ENCODE peak calls at places on chromosomes 6 and 20, in seven cellular contexts. One of them, this sample, is unnamed.

GRCh38 chr6:2630362-2630761 is 120.4 kb downstream of the MYLK4 start:
- DNase-seq in HepG2: peak; percentile 79
- DNase-seq in SK-N-SH: no peak
- DNase-seq in K562: no peak
- DNase-seq in H1: no peak
- DNase-seq in HCT116: peak; percentile 97
- DNase-seq in GM12878: no peak
- DNase-seq in this sample: no peak

GRCh38 chr6:151216812-151217211 is 23.0 kb upstream of the AKAP12 start:
- DNase-seq in HepG2: no peak
- DNase-seq in SK-N-SH: no peak
- DNase-seq in K562: no peak
- DNase-seq in H1: no peak
- DNase-seq in HCT116: no peak
- DNase-seq in GM12878: no peak
- DNase-seq in this sample: no peak

GRCh38 chr6:167137881-167138280 is 15.0 kb downstream of the CCR6 start:
- DNase-seq in HepG2: no peak
- DNase-seq in SK-N-SH: no peak
- DNase-seq in K562: no peak
- DNase-seq in H1: no peak
- DNase-seq in HCT116: no peak
- DNase-seq in GM12878: no peak
- DNase-seq in this sample: no peak

GRCh38 chr6:36122495-36123269 is 7.6 kb upstream of the MAPK13 start:
- DNase-seq in HepG2: no peak
- DNase-seq in SK-N-SH: no peak
- DNase-seq in K562: no peak
- DNase-seq in H1: no peak
- DNase-seq in HCT116: no peak
- DNase-seq in GM12878: no peak
- DNase-seq in this sample: no peak

GRCh38 chr6:28258877-28259777 is at the start of gene NKAPL:
- DNase-seq in HepG2: no peak
- DNase-seq in SK-N-SH: no peak
- DNase-seq in K562: no peak
- DNase-seq in H1: no peak
- DNase-seq in HCT116: no peak
- DNase-seq in GM12878: no peak
- DNase-seq in this sample: no peak

GRCh38 chr6:109472132-109472995 is 10.7 kb downstream of the ZBTB24 start:
- DNase-seq in HepG2: no peak
- DNase-seq in SK-N-SH: no peak
- DNase-seq in K562: no peak
- DNase-seq in H1: no peak
- DNase-seq in HCT116: no peak
- DNase-seq in GM12878: no peak
- DNase-seq in this sample: no peak

GRCh38 chr6:134295953-134296553 is 21.9 kb downstream of the SGK1 start:
- DNase-seq in HepG2: peak; percentile 54
- DNase-seq in SK-N-SH: no peak
- DNase-seq in K562: peak; percentile 87
- DNase-seq in H1: no peak
- DNase-seq in HCT116: peak; percentile 12
- DNase-seq in GM12878: no peak
- DNase-seq in this sample: peak; percentile 27

GRCh38 chr20:30963591-30963990 is 293.9 kb upstream of the DEFB115 start:
- DNase-seq in HepG2: no peak
- DNase-seq in SK-N-SH: no peak
- DNase-seq in K562: no peak
- DNase-seq in H1: no peak
- DNase-seq in HCT116: no peak
- DNase-seq in GM12878: no peak
- DNase-seq in this sample: no peak

GRCh38 chr20:47524385-47524784 is 22.7 kb downstream of the NCOA3 start:
- DNase-seq in HepG2: no peak
- DNase-seq in SK-N-SH: no peak
- DNase-seq in K562: peak; percentile 23
- DNase-seq in H1: no peak
- DNase-seq in HCT116: no peak
- DNase-seq in GM12878: no peak
- DNase-seq in this sample: no peak

GRCh38 chr6:16106991-16107787 is 21.7 kb upstream of the MYLIP start:
- DNase-seq in HepG2: no peak
- DNase-seq in SK-N-SH: no peak
- DNase-seq in K562: no peak
- DNase-seq in H1: no peak
- DNase-seq in HCT116: no peak
- DNase-seq in GM12878: no peak
- DNase-seq in this sample: peak; percentile 29

GRCh38 chr6:128158496-128158895 is 257.6 kb upstream of the THEMIS start:
- DNase-seq in HepG2: no peak
- DNase-seq in SK-N-SH: no peak
- DNase-seq in K562: no peak
- DNase-seq in H1: no peak
- DNase-seq in HCT116: no peak
- DNase-seq in GM12878: no peak
- DNase-seq in this sample: no peak

DNA sequence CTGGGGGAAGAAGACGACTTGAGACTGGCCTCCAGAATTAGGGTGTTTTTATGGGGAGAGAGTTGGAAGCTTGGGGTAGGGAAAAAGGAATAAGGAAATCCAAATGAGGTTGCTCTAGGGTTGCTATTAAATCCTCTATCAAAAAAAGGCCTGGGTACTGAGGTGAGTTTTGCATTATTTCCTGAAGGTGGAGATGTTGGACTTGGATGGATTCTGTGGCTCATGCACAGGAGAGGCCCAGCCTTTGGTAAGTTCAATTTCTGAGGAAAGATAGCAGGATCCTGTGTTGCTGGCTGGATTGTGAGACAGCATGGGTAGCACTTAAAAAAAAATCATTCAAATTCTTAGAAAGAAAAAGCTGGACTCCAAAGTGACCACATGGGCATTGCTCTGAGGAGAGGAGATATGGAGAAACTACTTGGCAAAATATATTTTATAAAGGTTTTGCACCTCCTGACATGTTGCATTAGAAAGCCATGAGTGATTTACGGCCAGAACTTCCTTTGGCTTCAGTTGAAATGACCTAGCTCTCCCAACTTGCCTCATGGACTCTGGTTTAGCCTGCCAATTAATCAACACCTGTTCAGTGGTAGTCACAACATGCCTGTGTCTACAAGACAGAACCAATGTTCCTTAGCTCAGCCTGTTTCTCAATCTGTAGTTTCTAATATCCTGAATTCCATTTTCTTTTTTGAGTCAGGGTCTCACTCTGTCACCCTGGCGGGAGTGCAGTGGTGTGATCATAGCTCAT is 152.1 kb upstream of the RALGAPA2 start:
- DNase-seq in HepG2: peak; percentile 76
- DNase-seq in SK-N-SH: no peak
- DNase-seq in K562: peak; percentile 17
- DNase-seq in H1: no peak
- DNase-seq in HCT116: no peak
- DNase-seq in GM12878: no peak
- DNase-seq in this sample: peak; percentile 72
- TF ChIP-seq JUND in HepG2: no peak
- TF ChIP-seq JUND in SK-N-SH: no peak
- TF ChIP-seq JUND in K562: no peak
- TF ChIP-seq JUND in H1: no peak
- TF ChIP-seq JUND in HCT116: no peak
- TF ChIP-seq JUND in GM12878: no peak
- TF ChIP-seq JUND in this sample: no peak

GRCh38 chr6:121437861-121438651 is 2.6 kb downstream of the GJA1 start:
- DNase-seq in HepG2: no peak
- DNase-seq in SK-N-SH: no peak
- DNase-seq in K562: no peak
- DNase-seq in H1: no peak
- DNase-seq in HCT116: no peak
- DNase-seq in GM12878: no peak
- DNase-seq in this sample: peak; percentile 3

GRCh38 chr6:121443953-121444590 is 8.6 kb downstream of the GJA1 start:
- DNase-seq in HepG2: no peak
- DNase-seq in SK-N-SH: no peak
- DNase-seq in K562: no peak
- DNase-seq in H1: no peak
- DNase-seq in HCT116: no peak
- DNase-seq in GM12878: no peak
- DNase-seq in this sample: no peak

GRCh38 chr6:121439456-121440250 is 4.2 kb downstream of the GJA1 start:
- DNase-seq in HepG2: no peak
- DNase-seq in SK-N-SH: no peak
- DNase-seq in K562: no peak
- DNase-seq in H1: no peak
- DNase-seq in HCT116: no peak
- DNase-seq in GM12878: no peak
- DNase-seq in this sample: no peak

GRCh38 chr6:121442591-121442990 is 7.1 kb downstream of the GJA1 start:
- DNase-seq in HepG2: no peak
- DNase-seq in SK-N-SH: no peak
- DNase-seq in K562: no peak
- DNase-seq in H1: no peak
- DNase-seq in HCT116: no peak
- DNase-seq in GM12878: no peak
- DNase-seq in this sample: no peak

DNA sequence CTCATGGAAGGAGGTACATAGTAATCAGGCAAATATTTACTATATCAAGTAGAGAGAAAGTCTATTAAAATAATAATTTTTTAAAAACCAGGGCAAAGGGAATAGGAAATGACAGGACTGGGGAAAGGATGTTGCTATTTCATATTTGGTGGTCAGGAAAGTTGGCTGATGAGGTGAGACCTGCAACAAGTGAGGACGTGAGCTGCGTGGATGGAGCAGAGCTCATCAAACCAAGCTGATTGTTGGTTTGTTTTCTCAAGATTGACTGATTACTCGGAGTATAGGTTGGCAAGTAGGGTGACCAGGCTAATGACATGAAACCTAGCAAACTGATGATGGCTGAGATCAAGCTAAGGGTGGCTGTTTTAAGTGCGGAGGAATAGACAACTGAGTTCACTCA is 6.0 kb downstream of the GJA1 start:
- DNase-seq in HepG2: no peak
- DNase-seq in SK-N-SH: no peak
- DNase-seq in K562: no peak
- DNase-seq in H1: no peak
- DNase-seq in HCT116: no peak
- DNase-seq in GM12878: no peak
- DNase-seq in this sample: no peak
- TF ChIP-seq JUND in HepG2: no peak
- TF ChIP-seq JUND in SK-N-SH: no peak
- TF ChIP-seq JUND in K562: no peak
- TF ChIP-seq JUND in H1: no peak
- TF ChIP-seq JUND in HCT116: no peak
- TF ChIP-seq JUND in GM12878: no peak
- TF ChIP-seq JUND in this sample: no peak

DNA sequence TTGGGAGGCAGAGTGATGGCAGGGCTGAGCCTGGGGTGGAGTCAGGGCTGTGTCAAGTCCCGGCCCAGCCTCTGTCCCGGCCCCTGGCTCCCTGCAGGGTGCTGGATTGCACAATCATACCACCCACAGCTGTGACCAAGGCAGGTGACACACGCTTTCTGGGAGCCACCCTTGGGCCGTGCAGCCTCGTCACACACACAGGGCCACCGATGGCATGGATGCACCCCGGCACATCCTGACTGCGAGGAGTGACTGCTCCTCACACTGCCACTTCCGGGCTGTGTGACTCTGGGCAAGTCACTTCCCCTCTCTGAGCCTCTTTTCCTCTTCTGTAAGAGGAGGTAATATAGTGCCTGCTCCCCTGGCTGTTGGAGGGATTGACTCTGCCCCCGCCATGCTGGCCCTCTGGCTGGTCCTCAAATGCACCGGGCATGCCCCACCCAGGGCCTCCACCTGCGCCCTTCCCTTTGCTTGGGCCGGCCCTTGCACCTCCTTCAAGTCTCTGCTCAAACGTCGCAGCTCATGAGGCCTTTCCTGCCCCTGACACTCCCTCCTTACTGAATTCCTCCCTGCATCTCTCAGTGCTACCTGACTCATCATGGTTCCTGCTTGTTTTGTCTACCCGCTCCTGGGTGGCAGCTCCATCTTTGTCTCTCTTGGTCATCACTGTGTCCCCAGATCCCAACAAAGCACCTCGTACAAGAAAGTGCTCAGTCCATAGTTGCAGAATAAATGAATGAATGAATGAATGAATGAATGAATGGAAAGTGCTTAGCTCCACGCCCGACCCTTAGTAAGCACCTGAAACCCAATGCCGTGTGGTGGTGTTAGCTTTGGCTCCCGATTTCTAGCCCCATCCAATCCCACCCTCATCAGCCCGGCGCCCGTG is 93.5 kb downstream of the CEBPB start:
- DNase-seq in HepG2: peak; percentile 58
- DNase-seq in SK-N-SH: no peak
- DNase-seq in K562: peak; percentile 55
- DNase-seq in H1: no peak
- DNase-seq in HCT116: peak; percentile 74
- DNase-seq in GM12878: no peak
- DNase-seq in this sample: no peak
- TF ChIP-seq JUND in HepG2: no peak
- TF ChIP-seq JUND in SK-N-SH: no peak
- TF ChIP-seq JUND in K562: no peak
- TF ChIP-seq JUND in H1: no peak
- TF ChIP-seq JUND in HCT116: no peak
- TF ChIP-seq JUND in GM12878: no peak
- TF ChIP-seq JUND in this sample: no peak

GRCh38 chr6:125869427-125869826 is 78.7 kb downstream of the NCOA7 start:
- DNase-seq in HepG2: no peak
- DNase-seq in SK-N-SH: peak; percentile 4
- DNase-seq in K562: no peak
- DNase-seq in H1: no peak
- DNase-seq in HCT116: no peak
- DNase-seq in GM12878: no peak
- DNase-seq in this sample: no peak

GRCh38 chr6:125868996-125869395 is 78.2 kb downstream of the NCOA7 start:
- DNase-seq in HepG2: no peak
- DNase-seq in SK-N-SH: peak; percentile 57
- DNase-seq in K562: peak; percentile 29
- DNase-seq in H1: no peak
- DNase-seq in HCT116: no peak
- DNase-seq in GM12878: no peak
- DNase-seq in this sample: no peak

GRCh38 chr6:125872259-125872921 is 81.6 kb downstream of the NCOA7 start:
- DNase-seq in HepG2: no peak
- DNase-seq in SK-N-SH: no peak
- DNase-seq in K562: peak; percentile 81
- DNase-seq in H1: no peak
- DNase-seq in HCT116: no peak
- DNase-seq in GM12878: no peak
- DNase-seq in this sample: no peak

GRCh38 chr6:125868252-125868651 is 77.5 kb downstream of the NCOA7 start:
- DNase-seq in HepG2: no peak
- DNase-seq in SK-N-SH: no peak
- DNase-seq in K562: no peak
- DNase-seq in H1: no peak
- DNase-seq in HCT116: no peak
- DNase-seq in GM12878: no peak
- DNase-seq in this sample: no peak

DNA sequence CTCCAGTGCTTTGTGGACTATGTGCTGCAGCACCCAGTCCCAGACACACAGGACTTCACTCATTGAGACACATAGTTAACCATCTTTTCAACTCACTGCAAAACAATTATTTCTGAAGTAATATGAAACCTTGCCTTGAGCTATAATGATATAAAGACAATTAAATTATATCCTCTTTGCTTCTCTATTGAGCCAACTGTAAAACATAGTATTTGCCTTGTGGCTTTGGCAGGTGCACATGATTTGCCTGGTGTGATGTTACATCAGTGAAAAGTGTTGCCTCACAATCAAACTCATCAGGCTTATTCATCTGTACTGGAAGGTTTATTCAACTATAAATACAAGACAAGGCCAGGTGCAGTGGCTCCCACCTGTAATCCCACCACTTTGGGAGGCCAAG is 80.6 kb downstream of the NCOA7 start:
- DNase-seq in HepG2: no peak
- DNase-seq in SK-N-SH: no peak
- DNase-seq in K562: no peak
- DNase-seq in H1: no peak
- DNase-seq in HCT116: no peak
- DNase-seq in GM12878: no peak
- DNase-seq in this sample: peak; percentile 79
- TF ChIP-seq JUND in HepG2: no peak
- TF ChIP-seq JUND in SK-N-SH: no peak
- TF ChIP-seq JUND in K562: no peak
- TF ChIP-seq JUND in H1: no peak
- TF ChIP-seq JUND in HCT116: no peak
- TF ChIP-seq JUND in GM12878: no peak
- TF ChIP-seq JUND in this sample: no peak

This sample was measured in T47D.